ENCODE peak calls at places on chromosomes 7 and 10, in six cellular contexts. One of them, this sample, is unnamed.

GRCh38 chr10:91758303-91759146 is 39.7 kb upstream of the TNKS2 start:
- DNase-seq in heart right ventricle: no peak
- DNase-seq in hypothalamus: no peak
- DNase-seq in SK-MEL-5: peak
- DNase-seq in MG63: no peak
- DNase-seq in ELR: peak
- DNase-seq in this sample: peak

GRCh38 chr10:109823196-109823595 is 100.1 kb downstream of the XPNPEP1 start:
- DNase-seq in heart right ventricle: no peak
- DNase-seq in hypothalamus: no peak
- DNase-seq in SK-MEL-5: no peak
- DNase-seq in MG63: no peak
- DNase-seq in ELR: peak
- DNase-seq in this sample: no peak

GRCh38 chr7:127933116-127933515 is 98.1 kb downstream of the LRRC4 start:
- DNase-seq in heart right ventricle: no peak
- DNase-seq in hypothalamus: no peak
- DNase-seq in SK-MEL-5: no peak
- DNase-seq in MG63: no peak
- DNase-seq in ELR: no peak
- DNase-seq in this sample: no peak

GRCh38 chr7:106049139-106049725 is 62.9 kb downstream of the SYPL1 start:
- DNase-seq in heart right ventricle: no peak
- DNase-seq in hypothalamus: no peak
- DNase-seq in SK-MEL-5: no peak
- DNase-seq in MG63: no peak
- DNase-seq in ELR: no peak
- DNase-seq in this sample: no peak

GRCh38 chr7:135922263-135922662 is 54.9 kb downstream of the MTPN start:
- DNase-seq in heart right ventricle: no peak
- DNase-seq in hypothalamus: no peak
- DNase-seq in SK-MEL-5: no peak
- DNase-seq in MG63: no peak
- DNase-seq in ELR: no peak
- DNase-seq in this sample: no peak

GRCh38 chr7:42476255-42476654 is 239.2 kb upstream of the GLI3 start:
- DNase-seq in heart right ventricle: no peak
- DNase-seq in hypothalamus: no peak
- DNase-seq in SK-MEL-5: no peak
- DNase-seq in MG63: no peak
- DNase-seq in ELR: no peak
- DNase-seq in this sample: no peak

GRCh38 chr7:26348987-26349809 is 57.5 kb downstream of the SNX10 start:
- DNase-seq in heart right ventricle: no peak
- DNase-seq in hypothalamus: no peak
- DNase-seq in SK-MEL-5: no peak
- DNase-seq in MG63: no peak
- DNase-seq in ELR: peak
- DNase-seq in this sample: peak

GRCh38 chr7:77403957-77404356 is 12.2 kb downstream of the GSAP start:
- DNase-seq in heart right ventricle: no peak
- DNase-seq in hypothalamus: no peak
- DNase-seq in SK-MEL-5: no peak
- DNase-seq in MG63: no peak
- DNase-seq in ELR: no peak
- DNase-seq in this sample: no peak

GRCh38 chr10:104209575-104210198 is 22.5 kb downstream of the CFAP43 start:
- DNase-seq in heart right ventricle: no peak
- DNase-seq in hypothalamus: no peak
- DNase-seq in SK-MEL-5: peak
- DNase-seq in MG63: peak
- DNase-seq in ELR: peak
- DNase-seq in this sample: peak

GRCh38 chr10:73424478-73424877 is 8.9 kb downstream of the MSS51 start:
- DNase-seq in heart right ventricle: no peak
- DNase-seq in hypothalamus: no peak
- DNase-seq in SK-MEL-5: no peak
- DNase-seq in MG63: no peak
- DNase-seq in ELR: no peak
- DNase-seq in this sample: no peak

GRCh38 chr10:116170815-116171250 is 102.2 kb downstream of the GFRA1 start:
- DNase-seq in heart right ventricle: no peak
- DNase-seq in hypothalamus: no peak
- DNase-seq in SK-MEL-5: no peak
- DNase-seq in MG63: no peak
- DNase-seq in ELR: peak
- DNase-seq in this sample: no peak

GRCh38 chr10:133440633-133441285 is 13.0 kb upstream of the SCART1 start:
- DNase-seq in heart right ventricle: no peak
- DNase-seq in hypothalamus: no peak
- DNase-seq in SK-MEL-5: no peak
- DNase-seq in MG63: no peak
- DNase-seq in ELR: no peak
- DNase-seq in this sample: no peak

GRCh38 chr10:79292789-79293746 is 54.2 kb upstream of the PPIF start:
- DNase-seq in heart right ventricle: no peak
- DNase-seq in hypothalamus: no peak
- DNase-seq in SK-MEL-5: peak
- DNase-seq in MG63: no peak
- DNase-seq in ELR: peak
- DNase-seq in this sample: peak